ENCODE peak calls at places on chromosomes 7 and 10, in seven cellular contexts. Q is iPS-NIHi11; M is NCI-H774; V is spleen; H is activated CD4-positive, alpha-beta T cell treated with anti-CD3 and anti-CD28 coated beads, Interleukin-2, amount 50 U/mL, for 24 hours; I is type B pancreatic cell; R is ecto neural progenitor cell. K is an unnamed sample.

GRCh38 chr10:72425133-72425532 is 70.4 kb upstream of the DNAJB12 start:
- DNase-seq in Q (no peak), M (no peak), R (no peak), V (no peak), H (no peak), I (no peak), K (no peak)

GRCh38 chr10:44347609-44348400 is 37.1 kb downstream of the CXCL12 start:
- DNase-seq in H (no peak), R (no peak), I (no peak), V (no peak), M (no peak), Q (no peak), K (no peak)

GRCh38 chr7:44431091-44431608 is 59.3 kb downstream of the NUDCD3 start:
- DNase-seq in I (no peak), H (no peak), V (no peak), R (no peak), M (no peak), Q (peak; percentile 58), K (no peak)

GRCh38 chr10:17536221-17536620 is 81.0 kb downstream of the HACD1 start:
- DNase-seq in M (no peak), V (no peak), I (no peak), R (no peak), H (no peak), Q (no peak), K (no peak)

GRCh38 chr10:36441557-36441956 is 683.8 kb upstream of the ANKRD30A start:
- DNase-seq in Q (no peak), R (no peak), V (no peak), M (no peak), H (no peak), I (no peak), K (no peak)

GRCh38 chr7:138342990-138343389 is 117.1 kb upstream of the TRIM24 start:
- DNase-seq in I (no peak), V (no peak), R (no peak), M (no peak), H (no peak), Q (no peak), K (no peak)

GRCh38 chr7:99190359-99191009 is 17.4 kb downstream of the KPNA7 start:
- DNase-seq in Q (no peak), M (no peak), I (no peak), V (peak; percentile 33), R (no peak), H (no peak), K (no peak)

GRCh38 chr7:66921396-66921917 is 432 bp downstream of the TMEM248 start:
- DNase-seq in R (peak; percentile 63), Q (peak; percentile 82), H (peak; percentile 9), V (peak; percentile 90), M (peak; percentile 39), I (no peak), K (peak; percentile 56)

GRCh38 chr7:107236857-107237256 is 68.1 kb downstream of the HBP1 start:
- DNase-seq in Q (no peak), R (no peak), I (no peak), V (no peak), M (no peak), H (no peak), K (no peak)

GRCh38 chr7:45143616-45144015 is 14.0 kb upstream of the RAMP3 start:
- DNase-seq in Q (no peak), I (no peak), R (no peak), M (no peak), H (no peak), V (peak; percentile 1), K (peak; percentile 42)

GRCh38 chr10:111836586-111836985 is 347.0 kb downstream of the GPAM start:
- DNase-seq in H (no peak), M (no peak), V (no peak), R (no peak), I (no peak), Q (no peak), K (no peak)

GRCh38 chr7:82175319-82175718 is 268.3 kb downstream of the CACNA2D1 start:
- DNase-seq in R (no peak), H (no peak), Q (no peak), M (no peak), I (no peak), V (no peak), K (no peak)

GRCh38 chr10:128642502-128642901 is 516.3 kb upstream of the MKI67 start:
- DNase-seq in M (no peak), V (no peak), I (no peak), R (no peak), Q (no peak), H (no peak), K (peak; percentile 52)

GRCh38 chr7:78127009-78127408 is 328.4 kb downstream of the PHTF2 start:
- DNase-seq in H (no peak), I (no peak), Q (peak; percentile 34), R (no peak), V (no peak), M (no peak), K (no peak)

GRCh38 chr10:132459252-132460028 is 62.4 kb downstream of the PWWP2B start:
- DNase-seq in R (peak; percentile 49), Q (no peak), H (no peak), M (no peak), I (no peak), V (peak; percentile 76), K (no peak)